ENCODE peak calls at places on chromosomes 2 and 18, in four cellular contexts. P is GM12878, R is HepG2, W is SK-N-SH. S is an unnamed sample.

GRCh38 chr2:217417536-217417935 is 557.7 kb upstream of the TNP1 start:
- DNase-seq in P (no peak), R (no peak), W (no peak), S (no peak)

GRCh38 chr2:136015688-136016087 is 30.3 kb upstream of the DARS1 start:
- DNase-seq in P (no peak), R (no peak), W (peak), S (no peak)

GRCh38 chr18:3207565-3207964 is 12.2 kb downstream of the MYOM1 start:
- DNase-seq in P (no peak), R (peak), W (no peak), S (peak)

GRCh38 chr2:178190938-178191910 is 3.1 kb upstream of the OSBPL6 start:
- DNase-seq in P (no peak), R (no peak), W (no peak), S (no peak)

GRCh38 chr2:172726172-172726735 is 9.4 kb upstream of the RAPGEF4 start:
- DNase-seq in P (no peak), R (peak), W (no peak), S (no peak)

GRCh38 chr2:236123716-236124115 is 44.5 kb downstream of the GBX2 start:
- DNase-seq in P (no peak), R (no peak), W (no peak), S (no peak)

GRCh38 chr2:129806985-129807384 is 172.5 kb upstream of the RAB6C start:
- DNase-seq in P (no peak), R (no peak), W (no peak), S (no peak)

GRCh38 chr2:193894090-193894489 is 1699.4 kb upstream of the TMEFF2 start:
- DNase-seq in P (no peak), R (no peak), W (no peak), S (no peak)

GRCh38 chr2:229980440-229981184 is 58.3 kb downstream of the FBXO36 start:
- DNase-seq in P (peak), R (no peak), W (peak), S (no peak)

GRCh38 chr2:144372484-144373195 is 147.3 kb downstream of the ZEB2 start:
- DNase-seq in P (no peak), R (no peak), W (no peak), S (no peak)

DNA sequence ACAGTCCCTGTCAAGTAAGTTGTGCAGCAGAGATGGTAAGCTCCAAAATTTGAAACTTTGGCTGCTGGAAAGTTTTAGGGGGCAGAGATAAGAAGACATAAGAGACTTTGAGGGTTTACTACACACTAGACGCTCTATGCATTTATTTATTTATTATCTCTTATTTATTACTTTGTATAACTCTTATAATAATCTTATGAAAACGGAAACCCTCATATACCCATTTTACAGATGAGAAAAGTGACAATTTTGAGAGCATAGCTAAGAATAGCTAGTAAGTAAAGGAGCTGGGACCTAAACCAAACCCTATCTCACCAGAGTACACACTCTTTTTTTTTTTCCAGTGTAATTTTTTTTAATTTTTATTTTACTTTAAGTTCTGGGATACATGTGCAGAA is 112.8 kb upstream of the PKDCC start:
- DNase-seq in P (no peak), R (no peak), W (no peak), S (no peak)
- TF ChIP-seq CHD2 in P (no peak), R (no peak), W (no peak), S (no peak)

DNA sequence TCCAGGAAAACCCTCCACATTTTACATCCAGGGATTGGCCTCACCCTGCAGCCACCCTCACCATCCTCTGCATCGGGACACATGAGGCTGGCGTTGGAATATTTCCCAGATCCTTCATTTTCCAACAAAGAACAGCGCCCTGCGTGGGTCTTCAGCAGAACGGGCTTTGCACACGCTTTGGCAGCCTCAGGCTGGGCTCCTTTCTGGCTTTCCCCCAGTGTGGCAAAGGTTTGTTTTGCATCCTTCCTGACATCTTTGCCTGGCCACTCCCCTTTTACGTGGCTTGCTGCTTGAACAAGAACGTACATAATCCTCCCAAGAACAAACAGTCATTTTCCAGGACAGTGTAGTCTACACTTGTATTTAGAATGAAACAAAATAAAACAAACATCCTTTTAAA is 25.6 kb upstream of the GREB1 start:
- DNase-seq in P (no peak), R (no peak), W (no peak), S (no peak)
- TF ChIP-seq CHD2 in P (no peak), R (no peak), W (no peak), S (no peak)

GRCh38 chr18:62418258-62418657 is 93.1 kb downstream of the TNFRSF11A start:
- DNase-seq in P (no peak), R (no peak), W (no peak), S (no peak)

GRCh38 chr18:62420513-62421209 is 95.6 kb downstream of the TNFRSF11A start:
- DNase-seq in P (peak), R (peak), W (no peak), S (peak)

GRCh38 chr18:62425465-62426190 is 97.2 kb upstream of the ZCCHC2 start:
- DNase-seq in P (no peak), R (peak), W (peak), S (peak)

GRCh38 chr18:62420151-62420512 is 95.0 kb downstream of the TNFRSF11A start:
- DNase-seq in P (no peak), R (peak), W (no peak), S (peak)
- TF ChIP-seq CHD2 in P (no peak), R (no peak), W (no peak), S (no peak)

GRCh38 chr2:209426432-209426831 is 2.6 kb downstream of the MAP2 start:
- DNase-seq in P (no peak), R (no peak), W (peak), S (no peak)
- TF ChIP-seq CHD2 in P (no peak), R (no peak), W (no peak), S (no peak)

GRCh38 chr2:160324161-160324768 is 124.2 kb upstream of the ITGB6 start:
- DNase-seq in P (no peak), R (peak), W (peak), S (peak)
- TF ChIP-seq CHD2 in P (no peak), R (no peak), W (no peak), S (no peak)

GRCh38 chr2:88919087-88919738 is 227.7 kb downstream of the RPIA start:
- DNase-seq in P (no peak), R (peak), W (peak), S (peak)
- TF ChIP-seq CHD2 in P (no peak), R (no peak), W (no peak), S (no peak)

GRCh38 chr2:237725661-237726060 is 72.9 kb upstream of the RBM44 start:
- DNase-seq in P (no peak), R (peak), W (no peak), S (no peak)

GRCh38 chr2:237723613-237724012 is 75.0 kb upstream of the RBM44 start:
- DNase-seq in P (no peak), R (peak), W (peak), S (peak)

GRCh38 chr2:237727363-237727762 is 71.2 kb upstream of the RBM44 start:
- DNase-seq in P (no peak), R (no peak), W (no peak), S (no peak)

GRCh38 chr2:237724811-237725478 is 73.6 kb upstream of the RBM44 start:
- DNase-seq in P (no peak), R (no peak), W (no peak), S (no peak)

GRCh38 chr2:237726401-237726830 is 72.2 kb upstream of the RBM44 start:
- DNase-seq in P (no peak), R (no peak), W (peak), S (no peak)
- TF ChIP-seq CHD2 in P (no peak), R (no peak), W (peak), S (no peak)

GRCh38 chr18:74289946-74290478 is 1.8 kb downstream of the CYB5A start:
- DNase-seq in P (no peak), R (no peak), W (no peak), S (no peak)

GRCh38 chr18:74288041-74288440 is 3.7 kb downstream of the CYB5A start:
- DNase-seq in P (no peak), R (no peak), W (no peak), S (no peak)

GRCh38 chr18:74290831-74291770 is 662 bp downstream of the CYB5A start:
- DNase-seq in P (no peak), R (peak), W (peak), S (no peak)

GRCh38 chr18:74289137-74289536 is 2.6 kb downstream of the CYB5A start:
- DNase-seq in P (no peak), R (no peak), W (no peak), S (no peak)

GRCh38 chr18:74288730-74289129 is 3.0 kb downstream of the CYB5A start:
- DNase-seq in P (no peak), R (peak), W (no peak), S (no peak)
- TF ChIP-seq CHD2 in P (no peak), R (no peak), W (no peak), S (no peak)

S was measured in A549.